ENCODE peak calls at places on chromosome 5, in four cellular contexts. I is HCT116, N is H1, F is SK-N-SH. Z is an unnamed sample.

GRCh38 chr5:173108914-173109313 is 35.4 kb upstream of the BNIP1 start:
- DNase-seq in I (no peak), N (no peak), F (no peak), Z (no peak)

GRCh38 chr5:1880377-1881272 is 2.1 kb downstream of the IRX4 start:
- DNase-seq in I (no peak), N (no peak), F (no peak), Z (no peak)

GRCh38 chr5:92518318-92518913 is 1062.6 kb downstream of the NR2F1-AS1 start:
- DNase-seq in I (peak), N (no peak), F (peak), Z (peak)

GRCh38 chr5:28414619-28415018 is 1376.2 kb upstream of the CDH9 start:
- DNase-seq in I (no peak), N (no peak), F (no peak), Z (no peak)

GRCh38 chr5:77560677-77561263 is 68.7 kb upstream of the WDR41 start:
- DNase-seq in I (peak), N (no peak), F (peak), Z (peak)

GRCh38 chr5:81971086-81971693 is 633 bp upstream of the ATG10 start:
- DNase-seq in I (no peak), N (no peak), F (peak), Z (peak)

GRCh38 chr5:109805472-109805871 is 115.7 kb downstream of the MAN2A1 start:
- DNase-seq in I (no peak), N (no peak), F (no peak), Z (no peak)

GRCh38 chr5:31273161-31273560 is 79.7 kb downstream of the CDH6 start:
- DNase-seq in I (no peak), N (no peak), F (no peak), Z (no peak)

GRCh38 chr5:107242861-107243579 is 427.7 kb downstream of the EFNA5 start:
- DNase-seq in I (no peak), N (no peak), F (no peak), Z (no peak)

GRCh38 chr5:76690704-76691469 is 25.0 kb upstream of the F2R start:
- DNase-seq in I (no peak), N (no peak), F (no peak), Z (no peak)

GRCh38 chr5:160303690-160304089 is 8.7 kb downstream of the CCNJL start:
- DNase-seq in I (no peak), N (no peak), F (no peak), Z (no peak)

GRCh38 chr5:96565843-96566242 is 96.3 kb upstream of the CAST start:
- DNase-seq in I (no peak), N (no peak), F (peak), Z (no peak)

GRCh38 chr5:92861531-92862285 is 719.3 kb downstream of the NR2F1-AS1 start:
- DNase-seq in I (no peak), N (no peak), F (no peak), Z (no peak)

GRCh38 chr5:148090200-148090599 is 26.4 kb downstream of the SPINK5 start:
- DNase-seq in I (no peak), N (no peak), F (no peak), Z (no peak)

GRCh38 chr5:65907138-65907537 is 19.2 kb upstream of the ERBIN start:
- DNase-seq in I (no peak), N (no peak), F (no peak), Z (no peak)

GRCh38 chr5:172142709-172143215 is 45.3 kb downstream of the STK10 start:
- DNase-seq in I (no peak), N (no peak), F (no peak), Z (no peak)

GRCh38 chr5:60287174-60287771 is 393.7 kb upstream of the PDE4D start:
- DNase-seq in I (peak), N (peak), F (peak), Z (no peak)

GRCh38 chr5:171450423-171451246 is 31.2 kb downstream of the FGF18 start:
- DNase-seq in I (no peak), N (peak), F (no peak), Z (no peak)

GRCh38 chr5:134142806-134143205 is 28.3 kb downstream of the TCF7 start:
- DNase-seq in I (no peak), N (peak), F (no peak), Z (no peak)

GRCh38 chr5:101346447-101346846 is 443.4 kb upstream of the ST8SIA4 start:
- DNase-seq in I (no peak), N (no peak), F (no peak), Z (no peak)

GRCh38 chr5:72248352-72249032 is 71.5 kb downstream of the MRPS27 start:
- DNase-seq in I (peak), N (no peak), F (no peak), Z (no peak)

GRCh38 chr5:15463231-15463630 is 36.7 kb upstream of the FBXL7 start:
- DNase-seq in I (no peak), N (peak), F (no peak), Z (no peak)
- TF ChIP-seq JUND in I (no peak), N (no peak), F (no peak), Z (no peak)

GRCh38 chr5:78612227-78613150 is 36.1 kb downstream of the LHFPL2 start:
- DNase-seq in I (no peak), N (no peak), F (no peak), Z (no peak)
- TF ChIP-seq JUND in I (no peak), N (no peak), F (no peak), Z (no peak)

DNA sequence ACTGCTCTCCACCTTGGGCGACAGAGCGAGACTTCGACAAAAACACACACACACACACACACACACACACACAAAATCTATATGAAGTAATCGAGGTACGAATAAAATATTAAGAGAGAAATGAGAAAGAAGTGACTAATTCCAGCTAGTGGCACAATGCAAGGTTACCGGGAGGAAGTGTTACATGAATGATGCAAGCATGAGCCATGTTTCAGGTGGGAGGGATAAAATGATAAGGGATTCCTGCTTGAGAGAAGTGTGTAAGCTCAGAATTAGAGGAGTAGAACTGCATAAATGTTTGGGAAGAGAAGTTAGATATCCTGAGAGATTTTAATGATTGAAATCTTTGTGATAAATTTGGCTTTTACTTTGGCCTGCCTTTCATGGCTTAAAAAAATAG is 18.8 kb downstream of the HAPLN1 start:
- DNase-seq in I (no peak), N (no peak), F (no peak), Z (no peak)
- TF ChIP-seq JUND in I (no peak), N (no peak), F (no peak), Z (no peak)

GRCh38 chr5:42423285-42424152 is at the start of gene GHR:
- DNase-seq in I (peak), N (peak), F (peak), Z (peak)
- TF ChIP-seq JUND in I (no peak), N (no peak), F (no peak), Z (no peak)

GRCh38 chr5:128403350-128403749 is 134.7 kb downstream of the FBN2 start:
- DNase-seq in I (no peak), N (no peak), F (no peak), Z (no peak)

GRCh38 chr5:128405159-128405558 is 132.9 kb downstream of the FBN2 start:
- DNase-seq in I (no peak), N (no peak), F (no peak), Z (no peak)

GRCh38 chr5:128406863-128407262 is 131.2 kb downstream of the FBN2 start:
- DNase-seq in I (no peak), N (no peak), F (no peak), Z (no peak)

GRCh38 chr5:128399111-128399510 is 138.9 kb downstream of the FBN2 start:
- DNase-seq in I (no peak), N (no peak), F (no peak), Z (no peak)

DNA sequence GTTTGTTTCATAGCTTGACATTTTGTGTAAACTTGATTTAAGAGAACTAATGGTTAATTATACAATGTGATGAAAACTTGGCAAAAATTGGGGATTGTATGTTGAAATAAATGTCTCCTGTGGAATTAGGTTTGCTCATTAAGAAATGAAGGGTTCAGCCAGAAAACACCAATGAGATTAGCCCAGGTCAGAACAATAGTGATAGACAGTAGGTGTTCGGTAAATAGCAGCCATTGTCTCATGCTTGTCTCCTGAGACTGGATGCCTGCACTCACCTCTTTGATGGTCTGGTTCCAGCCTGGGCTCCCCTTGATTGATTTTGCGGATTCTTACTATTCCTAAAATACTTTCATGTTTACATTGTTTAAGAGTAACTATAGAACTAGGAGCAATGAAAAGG is 135.5 kb downstream of the FBN2 start:
- DNase-seq in I (no peak), N (no peak), F (no peak), Z (no peak)
- TF ChIP-seq JUND in I (no peak), N (no peak), F (no peak), Z (no peak)

DNA sequence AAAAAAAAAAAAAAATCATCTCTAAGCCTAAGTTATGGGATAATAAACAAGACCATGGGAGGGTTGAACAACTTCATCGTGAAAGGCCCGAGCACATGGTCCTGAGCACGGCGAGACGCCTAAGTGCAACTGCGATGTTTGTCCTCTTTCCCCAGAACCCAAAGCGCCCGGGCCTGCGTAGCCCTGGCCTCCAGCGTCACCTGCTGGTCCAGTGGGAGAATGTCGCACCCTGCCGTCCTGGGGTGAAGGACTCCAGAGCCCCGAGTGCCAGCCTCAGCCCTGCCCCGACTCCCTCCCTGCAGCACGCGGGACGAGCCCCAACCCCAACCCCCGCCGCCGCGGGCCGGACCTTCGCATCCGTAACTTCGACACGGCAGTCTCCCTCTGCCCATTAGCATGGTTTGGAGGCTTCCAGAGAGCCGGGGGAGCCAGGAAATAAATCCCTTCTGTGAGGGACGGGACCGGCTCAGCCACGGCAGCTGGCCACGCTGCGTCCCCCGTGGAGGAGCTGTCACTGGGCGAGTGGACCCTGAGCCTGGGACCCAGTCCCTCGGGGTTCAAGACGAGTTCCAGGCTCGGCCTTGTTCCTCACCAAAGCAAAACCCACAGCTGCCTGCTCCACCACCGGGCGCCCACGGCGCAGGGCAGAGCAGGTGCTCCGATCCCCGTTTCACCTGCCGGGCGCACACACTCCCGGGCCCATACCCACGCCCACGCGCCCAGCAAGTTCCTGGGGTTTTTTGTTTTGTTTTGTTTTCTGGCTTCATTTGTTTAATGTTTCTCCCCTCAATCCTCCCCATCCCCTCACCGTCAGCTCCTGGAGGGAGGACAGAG is 132.5 kb upstream of the HAND1 start:
- DNase-seq in I (peak), N (peak), F (peak), Z (peak)
- TF ChIP-seq JUND in I (no peak), N (no peak), F (no peak), Z (no peak)